ENCODE peak calls at places on chromosomes 12 and 14, in seven cellular contexts. H is fibroblast of the aortic adventitia, Z is endothelial cell, R is GM10248, B is HEK293T, C is RWPE2, D is H4. N is an unnamed sample.
A peak's percentile ranks its signal among the peaks of the same experiment; 100 is the strongest.

GRCh38 chr14:31209605-31210004 is 2.0 kb upstream of the HECTD1 start:
- DNase-seq in B (no peak), C (no peak), D (no peak), H (no peak), R (no peak), Z (no peak), N (no peak)

GRCh38 chr14:101506211-101506920 is 54.9 kb upstream of the DIO3 start:
- DNase-seq in B (no peak), D (no peak), C (peak; percentile 67), R (no peak), H (no peak), Z (no peak), N (no peak)

GRCh38 chr12:88245905-88246304 is 103.8 kb downstream of the TMTC3 start:
- DNase-seq in B (no peak), C (no peak), Z (no peak), H (peak; percentile 69), D (no peak), R (no peak), N (no peak)

GRCh38 chr12:104177663-104178501 is 37.7 kb upstream of the TXNRD1 start:
- DNase-seq in C (no peak), B (no peak), Z (no peak), H (peak; percentile 99), R (no peak), D (peak; percentile 96), N (no peak)

GRCh38 chr12:124703852-124704251 is 136.4 kb upstream of the NCOR2 start:
- DNase-seq in D (no peak), C (no peak), B (no peak), R (no peak), Z (no peak), H (no peak), N (no peak)

GRCh38 chr14:89000007-89000942 is 175.8 kb downstream of the TTC8 start:
- DNase-seq in C (peak; percentile 95), B (peak; percentile 24), D (peak; percentile 98), H (peak; percentile 91), Z (no peak), R (no peak), N (no peak)

GRCh38 chr12:6966351-6966750 is 4.1 kb downstream of the PHB2 start:
- DNase-seq in C (no peak), R (no peak), H (no peak), D (no peak), Z (no peak), B (no peak), N (no peak)

GRCh38 chr12:73935817-73936216 is 601.8 kb upstream of the ATXN7L3B start:
- DNase-seq in Z (no peak), H (no peak), B (peak; percentile 10), C (no peak), R (no peak), D (peak; percentile 31), N (no peak)

GRCh38 chr14:28765907-28766504 is 581 bp upstream of the FOXG1 start:
- DNase-seq in Z (peak; percentile 44), D (peak; percentile 66), H (no peak), B (no peak), C (no peak), R (no peak), N (no peak)

GRCh38 chr14:103008768-103009342 is 48.5 kb downstream of the CDC42BPB start:
- DNase-seq in D (peak; percentile 34), H (peak; percentile 57), Z (no peak), B (no peak), R (no peak), C (no peak), N (no peak)

N was measured in germinal center.